ENCODE peak calls at places on chromosomes 5 and 9, in four cellular contexts. One of them, this sample, is unnamed.

GRCh38 chr5:175590471-175590881 is 67.4 kb upstream of the HRH2 start:
- DNase-seq in OCI-LY7: no peak
- DNase-seq in aorta: no peak
- DNase-seq in cardiac muscle cell: no peak
- DNase-seq in this sample: no peak

GRCh38 chr5:74934949-74935751 is 69.0 kb upstream of the FAM169A start:
- DNase-seq in OCI-LY7: no peak
- DNase-seq in aorta: no peak
- DNase-seq in cardiac muscle cell: no peak
- DNase-seq in this sample: peak; percentile 9

GRCh38 chr5:177524941-177525655 is 8.3 kb upstream of the DDX41 start:
- DNase-seq in OCI-LY7: no peak
- DNase-seq in aorta: peak; percentile 32
- DNase-seq in cardiac muscle cell: no peak
- DNase-seq in this sample: no peak

GRCh38 chr5:122845253-122846050 is at the start of gene SNX24:
- DNase-seq in OCI-LY7: peak; percentile 81
- DNase-seq in aorta: peak; percentile 91
- DNase-seq in cardiac muscle cell: peak; percentile 88
- DNase-seq in this sample: peak; percentile 59

GRCh38 chr5:112084149-112084548 is 327.2 kb upstream of the NREP start:
- DNase-seq in OCI-LY7: no peak
- DNase-seq in aorta: no peak
- DNase-seq in cardiac muscle cell: no peak
- DNase-seq in this sample: no peak

GRCh38 chr9:36327903-36328302 is 69.7 kb upstream of the GNE start:
- DNase-seq in OCI-LY7: no peak
- DNase-seq in aorta: no peak
- DNase-seq in cardiac muscle cell: no peak
- DNase-seq in this sample: no peak

GRCh38 chr5:142259758-142260157 is 65.1 kb downstream of the SPRY4 start:
- DNase-seq in OCI-LY7: no peak
- DNase-seq in aorta: no peak
- DNase-seq in cardiac muscle cell: no peak
- DNase-seq in this sample: no peak

GRCh38 chr5:167822241-167822640 is 469.2 kb upstream of the WWC1 start:
- DNase-seq in OCI-LY7: no peak
- DNase-seq in aorta: no peak
- DNase-seq in cardiac muscle cell: no peak
- DNase-seq in this sample: no peak

GRCh38 chr9:98742325-98743280 is 33.9 kb upstream of the GABBR2 start:
- DNase-seq in OCI-LY7: no peak
- DNase-seq in aorta: no peak
- DNase-seq in cardiac muscle cell: no peak
- DNase-seq in this sample: no peak

GRCh38 chr9:17824191-17824926 is 245.5 kb downstream of the SH3GL2 start:
- DNase-seq in OCI-LY7: no peak
- DNase-seq in aorta: no peak
- DNase-seq in cardiac muscle cell: peak; percentile 34
- DNase-seq in this sample: no peak

GRCh38 chr9:77707696-77708095 is 59.6 kb upstream of the GNA14 start:
- DNase-seq in OCI-LY7: no peak
- DNase-seq in aorta: peak; percentile 88
- DNase-seq in cardiac muscle cell: no peak
- DNase-seq in this sample: peak; percentile 80

GRCh38 chr5:56840597-56840996 is 25.2 kb downstream of the MAP3K1 start:
- DNase-seq in OCI-LY7: no peak
- DNase-seq in aorta: no peak
- DNase-seq in cardiac muscle cell: no peak
- DNase-seq in this sample: no peak

GRCh38 chr5:1104327-1105006 is 7.4 kb downstream of the SLC12A7 start:
- DNase-seq in OCI-LY7: no peak
- DNase-seq in aorta: no peak
- DNase-seq in cardiac muscle cell: no peak
- DNase-seq in this sample: no peak

GRCh38 chr5:124453221-124454032 is 293.0 kb downstream of the ZNF608 start:
- DNase-seq in OCI-LY7: peak; percentile 91
- DNase-seq in aorta: no peak
- DNase-seq in cardiac muscle cell: no peak
- DNase-seq in this sample: no peak

GRCh38 chr9:89463986-89464901 is 33.7 kb downstream of the SEMA4D start:
- DNase-seq in OCI-LY7: peak; percentile 34
- DNase-seq in aorta: no peak
- DNase-seq in cardiac muscle cell: no peak
- DNase-seq in this sample: no peak

GRCh38 chr9:34417734-34418133 is 40.6 kb downstream of the FAM219A start:
- DNase-seq in OCI-LY7: no peak
- DNase-seq in aorta: no peak
- DNase-seq in cardiac muscle cell: no peak
- DNase-seq in this sample: no peak

GRCh38 chr5:167582916-167583315 is 708.5 kb upstream of the WWC1 start:
- DNase-seq in OCI-LY7: no peak
- DNase-seq in aorta: no peak
- DNase-seq in cardiac muscle cell: no peak
- DNase-seq in this sample: no peak

GRCh38 chr5:38420691-38421395 is 135.6 kb downstream of the LIFR start:
- DNase-seq in OCI-LY7: peak; percentile 36
- DNase-seq in aorta: peak; percentile 60
- DNase-seq in cardiac muscle cell: peak; percentile 73
- DNase-seq in this sample: peak; percentile 61

GRCh38 chr9:89929315-89929714 is 324.5 kb downstream of the GADD45G start:
- DNase-seq in OCI-LY7: no peak
- DNase-seq in aorta: no peak
- DNase-seq in cardiac muscle cell: no peak
- DNase-seq in this sample: no peak

GRCh38 chr9:74865177-74865576 is 22.5 kb downstream of the TRPM6 start:
- DNase-seq in OCI-LY7: peak; percentile 3
- DNase-seq in aorta: no peak
- DNase-seq in cardiac muscle cell: no peak
- DNase-seq in this sample: no peak

GRCh38 chr5:73701566-73701965 is 75.6 kb downstream of the ARHGEF28 start:
- DNase-seq in OCI-LY7: no peak
- DNase-seq in aorta: no peak
- DNase-seq in cardiac muscle cell: no peak
- DNase-seq in this sample: no peak

GRCh38 chr9:109448223-109448622 is 49.9 kb downstream of the PTPN3 start:
- DNase-seq in OCI-LY7: no peak
- DNase-seq in aorta: no peak
- DNase-seq in cardiac muscle cell: no peak
- DNase-seq in this sample: no peak

GRCh38 chr5:7816535-7816901 is 34.4 kb downstream of the CFAP90 start:
- DNase-seq in OCI-LY7: no peak
- DNase-seq in aorta: no peak
- DNase-seq in cardiac muscle cell: no peak
- DNase-seq in this sample: no peak

GRCh38 chr9:89864731-89865130 is 259.9 kb downstream of the GADD45G start:
- DNase-seq in OCI-LY7: no peak
- DNase-seq in aorta: no peak
- DNase-seq in cardiac muscle cell: no peak
- DNase-seq in this sample: no peak

GRCh38 chr9:106621299-106621920 is 241.6 kb upstream of the ZNF462 start:
- DNase-seq in OCI-LY7: no peak
- DNase-seq in aorta: no peak
- DNase-seq in cardiac muscle cell: peak; percentile 7
- DNase-seq in this sample: no peak

GRCh38 chr5:140362875-140363630 is 3.1 kb downstream of the SLC4A9 start:
- DNase-seq in OCI-LY7: peak; percentile 78
- DNase-seq in aorta: peak; percentile 76
- DNase-seq in cardiac muscle cell: peak; percentile 86
- DNase-seq in this sample: peak; percentile 42

GRCh38 chr9:131986576-131986975 is 93.1 kb downstream of the MED27 start:
- DNase-seq in OCI-LY7: no peak
- DNase-seq in aorta: no peak
- DNase-seq in cardiac muscle cell: no peak
- DNase-seq in this sample: no peak

GRCh38 chr9:131982683-131983239 is 96.9 kb downstream of the MED27 start:
- DNase-seq in OCI-LY7: no peak
- DNase-seq in aorta: no peak
- DNase-seq in cardiac muscle cell: no peak
- DNase-seq in this sample: no peak

GRCh38 chr9:131984564-131984963 is 95.1 kb downstream of the MED27 start:
- DNase-seq in OCI-LY7: no peak
- DNase-seq in aorta: no peak
- DNase-seq in cardiac muscle cell: no peak
- DNase-seq in this sample: no peak

GRCh38 chr9:131986089-131986488 is 93.6 kb downstream of the MED27 start:
- DNase-seq in OCI-LY7: no peak
- DNase-seq in aorta: no peak
- DNase-seq in cardiac muscle cell: no peak
- DNase-seq in this sample: no peak

GRCh38 chr9:131987232-131987631 is 92.4 kb downstream of the MED27 start:
- DNase-seq in OCI-LY7: no peak
- DNase-seq in aorta: no peak
- DNase-seq in cardiac muscle cell: no peak
- DNase-seq in this sample: no peak
- H3K4me3 ChIP-seq in OCI-LY7: no peak overlapping the region
- H3K4me3 ChIP-seq in aorta: no peak overlapping the region
- H3K4me3 ChIP-seq in cardiac muscle cell: no peak overlapping the region
- H3K4me3 ChIP-seq in this sample: no peak overlapping the region

DNA sequence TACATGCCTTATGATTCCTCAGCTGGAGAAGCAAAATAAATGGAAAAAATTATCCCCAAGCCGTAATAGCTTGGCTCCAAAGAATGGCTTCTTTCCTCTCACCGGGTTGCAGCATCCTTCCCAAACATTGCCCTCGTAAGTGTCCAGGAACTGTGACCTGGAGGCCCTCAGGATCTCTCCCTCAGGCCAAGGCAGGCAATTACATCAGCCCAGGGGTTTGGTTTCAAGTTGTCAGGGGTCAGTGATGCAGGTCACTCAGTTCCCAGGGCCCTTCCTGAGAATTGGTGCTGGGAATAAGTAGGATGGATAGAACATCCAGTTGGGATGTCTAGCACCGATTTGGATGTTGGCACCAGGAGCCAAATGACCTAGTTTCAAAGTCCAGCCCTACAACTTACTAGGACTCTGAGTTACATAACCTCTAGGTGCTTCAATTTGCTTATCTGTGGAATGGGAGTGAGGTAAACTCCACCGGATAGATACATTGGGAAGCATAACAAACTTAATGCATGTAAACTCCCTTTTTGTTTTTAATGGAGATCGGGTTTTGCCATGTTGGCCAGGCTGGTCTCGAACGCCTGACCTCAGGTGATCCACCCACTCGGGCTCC is 133.5 kb upstream of the DAP start:
- DNase-seq in OCI-LY7: no peak
- DNase-seq in aorta: no peak
- DNase-seq in cardiac muscle cell: no peak
- DNase-seq in this sample: no peak
- H3K36me3 ChIP-seq in OCI-LY7: no peaks in the 10 kb centered on the region
- H3K36me3 ChIP-seq in aorta: no peaks in the 10 kb centered on the region
- H3K36me3 ChIP-seq in cardiac muscle cell: no peaks in the 10 kb centered on the region
- H3K36me3 ChIP-seq in this sample: no peaks in the 10 kb centered on the region

GRCh38 chr5:54518146-54519082 is 855 bp downstream of the SNX18 start:
- DNase-seq in OCI-LY7: peak; percentile 31
- DNase-seq in aorta: peak; percentile 78
- DNase-seq in cardiac muscle cell: peak; percentile 79
- DNase-seq in this sample: peak; percentile 30

GRCh38 chr5:54520438-54520846 is 2.9 kb downstream of the SNX18 start:
- DNase-seq in OCI-LY7: no peak
- DNase-seq in aorta: peak; percentile 57
- DNase-seq in cardiac muscle cell: peak; percentile 44
- DNase-seq in this sample: peak; percentile 56

GRCh38 chr5:54519083-54519541 is 1.6 kb downstream of the SNX18 start:
- DNase-seq in OCI-LY7: no peak
- DNase-seq in aorta: peak; percentile 63
- DNase-seq in cardiac muscle cell: no peak
- DNase-seq in this sample: no peak

GRCh38 chr5:54522080-54522479 is 4.5 kb downstream of the SNX18 start:
- DNase-seq in OCI-LY7: no peak
- DNase-seq in aorta: no peak
- DNase-seq in cardiac muscle cell: no peak
- DNase-seq in this sample: no peak

GRCh38 chr5:54520940-54521339 is 3.4 kb downstream of the SNX18 start:
- DNase-seq in OCI-LY7: no peak
- DNase-seq in aorta: no peak
- DNase-seq in cardiac muscle cell: no peak
- DNase-seq in this sample: no peak
- H3K4me3 ChIP-seq in OCI-LY7: peak overlapping the region; percentile 55
- H3K4me3 ChIP-seq in aorta: peak overlapping the region; percentile 88
- H3K4me3 ChIP-seq in cardiac muscle cell: peak overlapping the region; percentile 86
- H3K4me3 ChIP-seq in this sample: peak overlapping the region; percentile 68

GRCh38 chr9:129007766-129008468 is 20.2 kb downstream of the SH3GLB2 start:
- DNase-seq in OCI-LY7: no peak
- DNase-seq in aorta: no peak
- DNase-seq in cardiac muscle cell: no peak
- DNase-seq in this sample: no peak

GRCh38 chr9:129008469-129008965 is 19.6 kb downstream of the SH3GLB2 start:
- DNase-seq in OCI-LY7: no peak
- DNase-seq in aorta: no peak
- DNase-seq in cardiac muscle cell: no peak
- DNase-seq in this sample: no peak

GRCh38 chr9:129005336-129005997 is 22.7 kb downstream of the SH3GLB2 start:
- DNase-seq in OCI-LY7: no peak
- DNase-seq in aorta: no peak
- DNase-seq in cardiac muscle cell: no peak
- DNase-seq in this sample: no peak

GRCh38 chr9:129007035-129007765 is 20.9 kb downstream of the SH3GLB2 start:
- DNase-seq in OCI-LY7: no peak
- DNase-seq in aorta: no peak
- DNase-seq in cardiac muscle cell: peak; percentile 29
- DNase-seq in this sample: peak; percentile 51

GRCh38 chr9:129006328-129007034 is 21.6 kb downstream of the SH3GLB2 start:
- DNase-seq in OCI-LY7: peak; percentile 75
- DNase-seq in aorta: peak; percentile 65
- DNase-seq in cardiac muscle cell: peak; percentile 90
- DNase-seq in this sample: peak; percentile 72
- H3K36me3 ChIP-seq in OCI-LY7: peaks cover 78% of the 10 kb centered on the region
- H3K36me3 ChIP-seq in aorta: peaks cover 4% of the 10 kb centered on the region
- H3K36me3 ChIP-seq in cardiac muscle cell: peaks cover 28% of the 10 kb centered on the region
- H3K36me3 ChIP-seq in this sample: peaks cover 97% of the 10 kb centered on the region

This sample was measured in tibial nerve.